ENCODE peak calls at places on chromosomes 13 and 19, in six cellular contexts. T is choroid plexus epithelial cell, L is upper lobe of right lung, Q is A549, N is OCI-LY7, H is Peyer's patch. I is an unnamed sample.

GRCh38 chr13:94198666-94199065 is 280.8 kb downstream of the DCT start:
- DNase-seq in T (peak), L (no peak), Q (no peak), N (no peak), H (no peak), I (no peak)

GRCh38 chr19:33634361-33635091 is 12.8 kb downstream of the CHST8 start:
- DNase-seq in T (no peak), L (peak), Q (no peak), N (no peak), H (no peak), I (no peak)

GRCh38 chr13:25588336-25589060 is 216.7 kb downstream of the ATP8A2 start:
- DNase-seq in T (no peak), L (no peak), Q (no peak), N (no peak), H (no peak), I (no peak)

GRCh38 chr13:32142956-32143375 is 111.4 kb downstream of the FRY start:
- DNase-seq in T (peak), L (no peak), Q (no peak), N (no peak), H (no peak), I (no peak)

GRCh38 chr19:11420429-11420893 is 1.3 kb upstream of the RGL3 start:
- DNase-seq in T (no peak), L (no peak), Q (no peak), N (no peak), H (no peak), I (no peak)

GRCh38 chr19:46491975-46492682 is 3.5 kb downstream of the PNMA8B start:
- DNase-seq in T (no peak), L (no peak), Q (no peak), N (no peak), H (no peak), I (no peak)

GRCh38 chr13:46668906-46669525 is 116.0 kb downstream of the LRCH1 start:
- DNase-seq in T (no peak), L (no peak), Q (no peak), N (no peak), H (no peak), I (no peak)

GRCh38 chr13:111897846-111898215 is 169.1 kb upstream of the SOX1 start:
- DNase-seq in T (no peak), L (no peak), Q (no peak), N (no peak), H (no peak), I (no peak)

GRCh38 chr13:45102136-45102802 is 18.0 kb upstream of the GTF2F2 start:
- DNase-seq in T (no peak), L (no peak), Q (no peak), N (no peak), H (no peak), I (no peak)

GRCh38 chr13:24540236-24541126 is 27.9 kb upstream of the PARP4 start:
- DNase-seq in T (peak), L (no peak), Q (peak), N (no peak), H (no peak), I (no peak)

GRCh38 chr19:34253711-34254551 is 423 bp upstream of the GARRE1 start:
- DNase-seq in T (peak), L (peak), Q (no peak), N (peak), H (peak), I (peak)

GRCh38 chr19:55304279-55304978 is 20.6 kb downstream of the BRSK1 start:
- DNase-seq in T (peak), L (no peak), Q (peak), N (peak), H (peak), I (no peak)

GRCh38 chr19:6078068-6078467 is 32.2 kb downstream of the RFX2 start:
- DNase-seq in T (no peak), L (no peak), Q (no peak), N (no peak), H (no peak), I (no peak)

GRCh38 chr19:46704379-46705076 is 12.4 kb downstream of the PRKD2 start:
- DNase-seq in T (peak), L (peak), Q (peak), N (peak), H (peak), I (peak)

GRCh38 chr19:32817913-32818476 is 51.6 kb downstream of the SLC7A9 start:
- DNase-seq in T (no peak), L (no peak), Q (no peak), N (no peak), H (no peak), I (no peak)

GRCh38 chr19:17718467-17718987 is 753 bp upstream of the MAP1S start:
- DNase-seq in T (no peak), L (no peak), Q (no peak), N (no peak), H (no peak), I (no peak)

GRCh38 chr19:4052114-4052992 is 14.3 kb downstream of the ZBTB7A start:
- DNase-seq in T (no peak), L (peak), Q (no peak), N (no peak), H (peak), I (no peak)

GRCh38 chr13:21698975-21699679 is 28.3 kb downstream of the FGF9 start:
- DNase-seq in T (no peak), L (no peak), Q (no peak), N (no peak), H (no peak), I (no peak)

GRCh38 chr19:48962029-48962848 is 2.9 kb upstream of the FTL start:
- DNase-seq in T (peak), L (peak), Q (peak), N (peak), H (peak), I (peak)

GRCh38 chr13:103354189-103354588 is 288.0 kb upstream of the SLC10A2 start:
- DNase-seq in T (no peak), L (no peak), Q (no peak), N (no peak), H (no peak), I (no peak)

GRCh38 chr19:49889687-49890348 is 6.9 kb downstream of the IL4I1 start:
- DNase-seq in T (peak), L (peak), Q (peak), N (peak), H (peak), I (peak)

GRCh38 chr19:49764341-49764740 is 1.2 kb upstream of the TSKS start:
- DNase-seq in T (no peak), L (no peak), Q (no peak), N (no peak), H (no peak), I (no peak)

DNA sequence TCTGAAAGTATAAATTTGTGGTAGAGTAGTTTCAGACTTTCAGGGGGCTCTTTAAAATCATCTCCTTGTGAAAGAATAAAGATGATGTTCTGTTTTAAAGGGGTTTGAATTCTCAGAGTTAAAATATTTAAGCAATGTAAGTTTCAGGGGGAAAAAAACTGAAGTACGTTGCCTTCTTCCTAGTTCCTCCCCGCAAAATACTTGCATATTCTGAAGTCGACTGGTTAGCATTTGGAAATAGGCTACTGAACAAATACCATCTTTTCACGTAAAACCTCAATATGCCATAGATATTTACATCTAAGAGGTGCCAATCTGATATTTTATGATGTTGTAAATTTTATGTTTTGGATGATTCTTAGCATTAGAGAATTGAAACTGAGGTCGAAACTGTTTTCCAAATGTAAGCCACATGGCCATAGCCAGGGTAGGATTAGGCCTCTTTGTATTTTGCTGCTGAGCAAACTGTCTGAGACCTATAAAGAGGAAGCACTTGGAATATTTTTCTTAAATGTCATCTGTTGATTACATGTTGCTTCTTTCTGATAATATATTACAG is 138.3 kb downstream of the FLT1 start:
- DNase-seq in T (no peak), L (no peak), Q (no peak), N (no peak), H (no peak), I (no peak)
- H3K4me3 ChIP-seq in T (no peak), L (no peak), Q (no peak), N (no peak), H (no peak), I (no peak)

GRCh38 chr19:19385131-19385899 is 20.2 kb upstream of the GATAD2A start:
- DNase-seq in T (peak), L (peak), Q (peak), N (peak), H (peak), I (peak)
- TF ChIP-seq CTCF in T (peak), L (peak), Q (no peak), N (no peak), H (peak), I (no peak)

GRCh38 chr13:33524086-33524485 is 238.5 kb upstream of the STARD13 start:
- DNase-seq in T (peak), L (no peak), Q (no peak), N (no peak), H (no peak), I (no peak)

GRCh38 chr13:33518442-33518841 is 232.9 kb upstream of the STARD13 start:
- DNase-seq in T (no peak), L (no peak), Q (no peak), N (no peak), H (no peak), I (no peak)

GRCh38 chr13:33520480-33520839 is 234.9 kb upstream of the STARD13 start:
- DNase-seq in T (no peak), L (no peak), Q (no peak), N (no peak), H (no peak), I (no peak)

GRCh38 chr13:33514362-33514761 is 228.8 kb upstream of the STARD13 start:
- DNase-seq in T (no peak), L (no peak), Q (no peak), N (peak), H (no peak), I (no peak)

DNA sequence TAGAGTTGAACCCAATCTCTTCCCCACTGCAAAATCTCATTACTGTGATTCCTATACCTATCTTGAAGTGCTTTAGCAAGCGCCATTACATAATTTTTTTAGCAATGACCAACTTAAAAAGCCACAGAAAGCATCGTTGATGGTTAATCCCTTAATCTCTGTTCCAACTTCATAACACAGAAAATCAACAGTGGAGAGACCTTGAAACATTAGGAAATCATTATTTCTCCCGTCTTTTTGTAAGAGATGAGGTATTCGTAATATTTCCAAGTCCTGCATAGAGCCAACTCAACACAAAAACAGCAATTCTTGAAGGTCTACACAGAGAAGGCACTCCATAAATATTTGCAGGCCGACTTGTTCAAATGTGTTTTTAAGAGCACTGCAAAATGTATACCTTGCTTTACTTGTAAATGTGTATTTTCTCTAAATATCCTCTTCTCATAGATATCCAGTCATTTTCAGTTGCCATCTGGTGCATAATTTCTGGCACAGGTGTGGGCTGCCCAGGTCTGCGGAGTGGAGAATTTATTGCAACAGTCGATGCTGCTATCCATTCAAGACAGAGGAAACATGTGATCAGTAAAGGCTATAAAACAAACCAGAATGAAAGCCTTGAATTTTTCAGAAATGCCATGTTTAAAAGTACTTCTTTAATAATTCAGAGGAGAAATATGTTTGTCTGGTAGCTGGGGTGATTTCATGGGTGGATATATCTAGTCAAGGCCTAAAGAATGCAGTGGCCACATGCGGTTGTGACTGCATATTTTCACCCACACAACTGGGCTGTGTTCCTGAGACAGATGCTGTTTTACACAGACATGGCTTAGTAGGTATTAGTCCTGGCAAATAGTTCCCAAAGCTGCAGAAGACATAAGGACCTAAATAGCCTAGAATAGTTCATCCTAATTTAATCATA is 234.3 kb upstream of the STARD13 start:
- DNase-seq in T (peak), L (no peak), Q (no peak), N (no peak), H (no peak), I (no peak)
- H3K4me3 ChIP-seq in T (no peak), L (no peak), Q (no peak), N (no peak), H (no peak), I (no peak)

GRCh38 chr13:29046588-29046987 is 226.4 kb downstream of the MTUS2 start:
- DNase-seq in T (no peak), L (no peak), Q (no peak), N (no peak), H (no peak), I (no peak)

GRCh38 chr13:29049524-29049923 is 229.4 kb downstream of the MTUS2 start:
- DNase-seq in T (no peak), L (no peak), Q (no peak), N (no peak), H (no peak), I (no peak)
- TF ChIP-seq CTCF in T (no peak), L (no peak), Q (no peak), N (no peak), H (no peak), I (no peak)

DNA sequence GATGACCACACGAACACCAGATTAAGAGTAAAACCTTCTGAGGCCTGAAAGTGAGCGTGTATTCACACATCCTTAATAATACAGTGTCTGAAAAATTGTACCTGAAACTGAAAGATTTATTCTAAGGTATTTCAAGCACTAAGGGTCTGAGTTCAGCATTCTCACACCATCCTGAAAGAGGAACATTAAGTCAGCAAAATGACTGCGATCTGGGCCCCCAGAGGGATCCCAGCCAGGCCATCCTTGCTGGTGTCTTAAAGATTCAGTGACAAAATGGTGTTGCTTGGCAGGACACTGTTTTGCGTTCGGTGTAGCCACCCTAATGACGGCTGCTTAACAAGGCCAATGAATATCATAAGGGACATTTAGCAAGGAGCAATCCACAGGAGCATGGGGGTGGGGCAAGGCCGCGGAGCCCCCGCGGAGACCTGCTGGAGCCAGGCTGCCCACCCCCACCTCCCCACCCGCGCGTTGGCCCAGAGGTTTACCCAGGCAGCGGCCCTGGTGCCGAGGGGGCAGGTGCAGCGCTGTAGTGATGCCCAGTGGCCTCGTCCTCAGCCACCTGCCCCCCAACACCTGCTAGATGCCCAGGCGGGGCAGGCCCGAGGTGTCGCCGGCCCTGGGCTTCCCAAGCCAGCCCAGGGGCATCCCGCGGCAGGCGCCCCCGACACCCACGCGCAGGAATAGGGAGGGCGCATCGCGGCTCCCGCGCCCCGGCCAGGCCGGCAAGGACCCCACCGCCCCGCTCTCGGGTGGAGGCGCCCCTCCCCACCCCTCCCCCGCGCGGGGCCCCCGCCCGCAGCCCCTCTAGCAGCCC is 742 bp downstream of the NALCN start:
- DNase-seq in T (no peak), L (no peak), Q (no peak), N (no peak), H (no peak), I (no peak)
- H3K4me3 ChIP-seq in T (peak), L (peak), Q (peak), N (no peak), H (peak), I (no peak)

GRCh38 chr13:90362718-90363117 is 984.8 kb upstream of the MIR17HG start:
- DNase-seq in T (peak), L (no peak), Q (no peak), N (no peak), H (no peak), I (no peak)

GRCh38 chr13:90360785-90361184 is 986.7 kb upstream of the MIR17HG start:
- DNase-seq in T (no peak), L (no peak), Q (no peak), N (no peak), H (no peak), I (no peak)

DNA sequence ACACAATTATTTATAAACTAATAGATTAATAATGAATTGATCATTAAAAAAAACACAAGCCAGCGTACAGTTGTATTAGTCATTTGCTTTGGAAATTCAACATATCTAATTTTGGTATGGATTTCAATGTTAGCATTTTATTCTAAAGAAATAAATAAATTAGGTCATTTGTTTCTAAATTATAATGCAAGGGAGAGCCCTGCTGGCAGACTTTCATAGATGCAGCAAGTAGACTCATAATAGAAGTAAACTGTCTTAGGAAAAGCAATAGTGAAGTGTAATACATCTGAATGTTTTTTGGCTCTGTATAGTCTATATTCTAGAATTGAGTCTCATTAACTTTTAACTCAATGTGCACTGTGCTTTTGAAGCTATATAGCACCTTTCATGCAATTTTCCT is 982.4 kb upstream of the MIR17HG start:
- DNase-seq in T (peak), L (no peak), Q (no peak), N (no peak), H (no peak), I (no peak)
- TF ChIP-seq CTCF in T (peak), L (no peak), Q (peak), N (peak), H (no peak), I (no peak)

GRCh38 chr19:44142014-44142523 is 715 bp downstream of the ZNF234 start:
- DNase-seq in T (peak), L (no peak), Q (peak), N (no peak), H (no peak), I (no peak)
- H3K4me3 ChIP-seq in T (peak), L (peak), Q (peak), N (no peak), H (peak), I (peak)

GRCh38 chr19:38551450-38551813 is 66.3 kb downstream of the MAP4K1 start:
- DNase-seq in T (no peak), L (no peak), Q (no peak), N (no peak), H (no peak), I (no peak)
- TF ChIP-seq CTCF in T (no peak), L (no peak), Q (no peak), N (no peak), H (no peak), I (no peak)

GRCh38 chr13:30129411-30129810 is 177.9 kb downstream of the KATNAL1 start:
- DNase-seq in T (no peak), L (no peak), Q (no peak), N (no peak), H (no peak), I (no peak)

GRCh38 chr13:30126903-30127428 is 180.4 kb downstream of the KATNAL1 start:
- DNase-seq in T (peak), L (no peak), Q (no peak), N (no peak), H (no peak), I (no peak)

GRCh38 chr13:30128095-30128494 is 179.3 kb downstream of the KATNAL1 start:
- DNase-seq in T (peak), L (no peak), Q (no peak), N (no peak), H (no peak), I (no peak)

GRCh38 chr13:30125422-30126073 is 181.8 kb downstream of the KATNAL1 start:
- DNase-seq in T (peak), L (no peak), Q (peak), N (no peak), H (no peak), I (no peak)

GRCh38 chr13:30128591-30128990 is 178.8 kb downstream of the KATNAL1 start:
- DNase-seq in T (no peak), L (no peak), Q (no peak), N (no peak), H (no peak), I (no peak)
- H3K4me3 ChIP-seq in T (no peak), L (no peak), Q (no peak), N (no peak), H (no peak), I (no peak)